ENCODE peak calls at places on chromosomes 3 and 15, in nine cellular contexts. I is AG09319, U is hypothalamus, J is posterior vena cava, Y is cardiac fibroblast, Q is DMS53, F is activated B cell treated with CpG ODN at 0.5 μM for 24 hours, A is SW480, E is GM03348. T is an unnamed sample.

GRCh38 chr3:39291903-39292329 is 12.1 kb upstream of the CX3CR1 start:
- DNase-seq in I (no peak), U (peak), J (peak), Y (peak), Q (peak), F (peak), A (peak), E (peak), T (peak)

GRCh38 chr3:148518520-148518919 is 179.2 kb upstream of the AGTR1 start:
- DNase-seq in I (no peak), U (no peak), J (no peak), Y (no peak), Q (no peak), F (no peak), A (no peak), E (no peak), T (no peak)

GRCh38 chr3:117526485-117527079 is 817.0 kb downstream of the TUSC7 start:
- DNase-seq in I (no peak), U (peak), J (no peak), Y (peak), Q (peak), F (no peak), A (no peak), E (peak), T (peak)

GRCh38 chr3:54755746-54756145 is 172.1 kb downstream of the LRTM1 start:
- DNase-seq in I (peak), U (no peak), J (no peak), Y (peak), Q (no peak), F (no peak), A (no peak), E (no peak), T (peak)

GRCh38 chr3:170438836-170439235 is 20.2 kb downstream of the CLDN11 start:
- DNase-seq in I (no peak), U (no peak), J (no peak), Y (no peak), Q (no peak), F (no peak), A (no peak), E (no peak), T (no peak)

GRCh38 chr3:29637093-29637492 is 356.2 kb downstream of the RBMS3 start:
- DNase-seq in I (no peak), U (no peak), J (no peak), Y (peak), Q (no peak), F (no peak), A (no peak), E (no peak), T (peak)

GRCh38 chr15:89315375-89315929 is 19.2 kb downstream of the POLG start:
- DNase-seq in I (no peak), U (no peak), J (no peak), Y (no peak), Q (no peak), F (no peak), A (no peak), E (no peak), T (no peak)

GRCh38 chr3:3316523-3316922 is 137.0 kb upstream of the CRBN start:
- DNase-seq in I (no peak), U (no peak), J (no peak), Y (no peak), Q (no peak), F (no peak), A (no peak), E (no peak), T (no peak)

GRCh38 chr3:157145566-157145965 is 14.4 kb downstream of the CCNL1 start:
- DNase-seq in I (no peak), U (no peak), J (no peak), Y (no peak), Q (no peak), F (no peak), A (no peak), E (peak), T (no peak)

GRCh38 chr3:113231827-113232253 is 20.5 kb downstream of the BOC start:
- DNase-seq in I (no peak), U (no peak), J (no peak), Y (peak), Q (peak), F (no peak), A (peak), E (peak), T (peak)

GRCh38 chr3:101072299-101072698 is 79.1 kb upstream of the ABI3BP start:
- DNase-seq in I (no peak), U (no peak), J (no peak), Y (peak), Q (no peak), F (no peak), A (no peak), E (no peak), T (peak)

GRCh38 chr3:170222647-170223541 is 670 bp downstream of the PRKCI start:
- DNase-seq in I (no peak), U (peak), J (no peak), Y (peak), Q (peak), F (no peak), A (peak), E (peak), T (peak)

GRCh38 chr15:101618861-101619614 is 33.1 kb downstream of the TM2D3 start:
- DNase-seq in I (no peak), U (no peak), J (no peak), Y (no peak), Q (no peak), F (no peak), A (no peak), E (no peak), T (no peak)

GRCh38 chr3:45544719-45545296 is 49.7 kb upstream of the LIMD1 start:
- DNase-seq in I (no peak), U (no peak), J (no peak), Y (no peak), Q (no peak), F (no peak), A (no peak), E (no peak), T (no peak)

GRCh38 chr15:45091161-45091560 is 22.8 kb downstream of the DUOX2 start:
- DNase-seq in I (no peak), U (no peak), J (no peak), Y (peak), Q (no peak), F (no peak), A (no peak), E (no peak), T (peak)